ENCODE peak calls at places on chromosomes 12 and 14, in six cellular contexts. R is HepG2, U is GM12891, N is H1, Y is GM12878, W is K562. C is an unnamed sample.

GRCh38 chr12:85191-85666 is 18.7 kb downstream of the IQSEC3 start:
- DNase-seq in Y (no peak), U (no peak), N (no peak), W (no peak), R (no peak), C (no peak)

GRCh38 chr12:1093166-1093751 is 102.2 kb downstream of the ERC1 start:
- DNase-seq in U (peak), W (no peak), N (no peak), R (peak), Y (no peak), C (no peak)

GRCh38 chr12:52636189-52636588 is 15.8 kb downstream of the KRT2 start:
- DNase-seq in N (peak), W (no peak), U (no peak), R (no peak), Y (no peak), C (no peak)

GRCh38 chr12:88816201-88816600 is 235.9 kb upstream of the KITLG start:
- DNase-seq in N (no peak), R (no peak), Y (no peak), U (no peak), W (no peak), C (no peak)

GRCh38 chr12:2648406-2648805 is 146.4 kb upstream of the FKBP4 start:
- DNase-seq in R (no peak), N (no peak), W (no peak), Y (no peak), U (no peak), C (no peak)

GRCh38 chr12:123457980-123458779 is at the start of gene SNRNP35:
- DNase-seq in U (peak), W (peak), R (peak), Y (peak), N (peak), C (peak)

GRCh38 chr12:96131230-96131788 is 62.9 kb upstream of the ELK3 start:
- DNase-seq in Y (no peak), W (no peak), R (no peak), U (no peak), N (no peak), C (no peak)

GRCh38 chr12:38370311-38370710 is 53.7 kb downstream of the ALG10B start:
- DNase-seq in Y (no peak), N (no peak), R (no peak), U (no peak), W (no peak), C (no peak)

GRCh38 chr12:52121848-52122838 is 42.6 kb downstream of the SMIM41 start:
- DNase-seq in Y (no peak), N (peak), R (no peak), U (no peak), W (peak), C (peak)

GRCh38 chr12:69648476-69648875 is 37.8 kb upstream of the LRRC10 start:
- DNase-seq in R (peak), Y (no peak), U (no peak), N (no peak), W (no peak), C (no peak)

GRCh38 chr14:77554816-77555599 is 56.4 kb upstream of the ISM2 start:
- DNase-seq in N (no peak), W (no peak), U (no peak), Y (no peak), R (no peak), C (no peak)

GRCh38 chr14:89424241-89424640 is 7.2 kb upstream of the FOXN3 start:
- DNase-seq in Y (no peak), R (no peak), U (no peak), N (no peak), W (no peak), C (no peak)

GRCh38 chr14:33968722-33969121 is 17.8 kb upstream of the EGLN3 start:
- DNase-seq in N (no peak), R (no peak), Y (no peak), U (no peak), W (no peak), C (no peak)

GRCh38 chr12:3976351-3976938 is 103.2 kb upstream of the PARP11 start:
- DNase-seq in N (no peak), U (no peak), R (no peak), Y (no peak), W (no peak), C (no peak)

GRCh38 chr12:101696477-101697196 is 803 bp upstream of the CHPT1 start:
- DNase-seq in N (no peak), R (peak), U (peak), W (peak), Y (no peak), C (peak)

GRCh38 chr12:100668939-100669536 is 95.6 kb downstream of the GAS2L3 start:
- DNase-seq in N (peak), W (peak), U (peak), Y (no peak), R (peak), C (peak)

GRCh38 chr14:99616832-99617488 is 13.0 kb upstream of the CCDC85C start:
- DNase-seq in N (no peak), W (no peak), Y (no peak), R (no peak), U (no peak), C (no peak)

GRCh38 chr12:30739020-30739419 is 15.7 kb downstream of the CAPRIN2 start:
- DNase-seq in Y (no peak), R (no peak), N (no peak), U (no peak), W (no peak), C (no peak)

GRCh38 chr12:30730011-30730410 is 24.7 kb downstream of the CAPRIN2 start:
- DNase-seq in R (no peak), N (no peak), W (no peak), Y (no peak), U (no peak), C (no peak)

GRCh38 chr12:30729547-30729946 is 25.2 kb downstream of the CAPRIN2 start:
- DNase-seq in U (no peak), Y (no peak), R (peak), N (no peak), W (no peak), C (no peak)

DNA sequence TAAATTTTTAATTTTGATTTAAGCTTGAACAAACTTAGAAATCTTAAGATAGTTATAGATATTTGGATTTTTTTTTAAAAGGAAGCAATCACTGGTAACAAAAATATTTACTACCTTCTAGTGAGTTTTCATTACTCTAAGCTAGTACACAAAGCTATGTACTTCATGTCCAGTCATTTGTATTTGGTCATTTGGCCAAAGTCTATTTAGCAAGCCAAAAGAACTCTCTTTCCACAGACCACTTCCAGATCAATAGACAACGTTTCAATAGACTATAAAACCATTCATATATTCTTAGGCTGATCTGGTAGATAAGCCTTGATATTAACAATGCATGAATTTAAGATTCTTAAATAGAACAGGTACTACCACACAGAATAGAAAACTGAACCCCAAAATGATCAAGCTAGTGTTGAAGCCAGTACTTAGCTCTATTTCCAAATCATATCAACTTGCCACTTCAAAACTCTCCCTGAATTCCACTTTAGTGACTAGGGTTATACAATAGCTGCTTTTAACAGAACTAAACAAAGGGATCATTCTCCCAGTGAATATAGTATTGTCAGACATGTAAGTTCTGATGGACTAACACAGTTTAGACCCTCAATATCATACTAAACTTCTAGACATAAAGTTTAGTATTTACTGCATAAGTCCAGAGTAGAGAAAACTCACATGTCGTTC is 21.7 kb downstream of the CAPRIN2 start:
- DNase-seq in U (no peak), R (peak), N (no peak), Y (no peak), W (no peak), C (no peak)
- TF ChIP-seq POLR2A in U (no peak), R (no peak), N (no peak), Y (no peak), W (no peak), C (no peak)

DNA sequence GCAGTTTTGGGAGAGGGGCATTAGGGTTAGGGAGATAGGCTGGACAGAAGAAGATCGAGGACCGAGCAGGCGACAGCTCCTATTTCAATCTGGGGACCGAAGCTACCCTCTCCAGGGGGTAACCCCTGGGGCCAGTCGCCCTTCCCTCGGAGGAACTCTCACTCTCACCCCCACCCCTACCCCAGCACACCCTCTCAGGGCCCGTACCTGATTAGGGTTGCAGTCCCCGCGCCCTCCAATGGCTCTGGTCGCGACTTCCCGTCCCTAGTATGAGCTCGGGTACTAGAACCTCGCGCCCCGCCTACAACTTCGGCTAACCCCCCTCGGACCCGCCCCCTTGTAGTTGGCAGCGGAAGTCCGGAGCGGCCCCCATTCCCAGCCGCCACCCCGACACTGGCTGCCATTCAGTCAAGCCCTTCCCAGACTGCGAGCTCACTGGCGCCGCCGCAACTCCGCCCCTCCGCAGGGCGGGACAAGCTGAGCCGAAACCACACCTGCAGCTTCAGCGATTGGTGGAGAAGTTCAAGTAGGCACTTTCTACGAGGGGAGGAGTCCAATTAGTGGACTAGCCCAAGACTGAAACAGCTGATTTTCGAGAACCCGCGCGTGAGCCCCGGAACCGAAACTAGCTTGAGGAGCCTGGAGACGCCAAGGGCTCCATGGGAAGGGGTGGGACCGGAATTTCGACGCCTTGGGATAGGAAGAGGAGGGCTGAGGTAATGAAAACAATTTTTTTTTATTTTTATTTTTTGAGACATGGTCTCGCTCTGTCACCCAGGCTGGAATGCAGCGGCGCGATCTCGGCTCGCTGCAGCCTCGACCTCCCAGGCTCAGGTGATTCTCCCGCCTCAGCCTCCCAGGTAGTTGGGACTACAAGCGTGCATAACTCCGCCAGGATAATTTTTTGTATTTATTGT is at the start of gene STAT2:
- DNase-seq in U (peak), N (peak), R (peak), W (peak), Y (peak), C (peak)
- TF ChIP-seq POLR2AphosphoS5 in U (peak), N (peak), R (peak), W (peak), Y (peak), C (peak)

DNA sequence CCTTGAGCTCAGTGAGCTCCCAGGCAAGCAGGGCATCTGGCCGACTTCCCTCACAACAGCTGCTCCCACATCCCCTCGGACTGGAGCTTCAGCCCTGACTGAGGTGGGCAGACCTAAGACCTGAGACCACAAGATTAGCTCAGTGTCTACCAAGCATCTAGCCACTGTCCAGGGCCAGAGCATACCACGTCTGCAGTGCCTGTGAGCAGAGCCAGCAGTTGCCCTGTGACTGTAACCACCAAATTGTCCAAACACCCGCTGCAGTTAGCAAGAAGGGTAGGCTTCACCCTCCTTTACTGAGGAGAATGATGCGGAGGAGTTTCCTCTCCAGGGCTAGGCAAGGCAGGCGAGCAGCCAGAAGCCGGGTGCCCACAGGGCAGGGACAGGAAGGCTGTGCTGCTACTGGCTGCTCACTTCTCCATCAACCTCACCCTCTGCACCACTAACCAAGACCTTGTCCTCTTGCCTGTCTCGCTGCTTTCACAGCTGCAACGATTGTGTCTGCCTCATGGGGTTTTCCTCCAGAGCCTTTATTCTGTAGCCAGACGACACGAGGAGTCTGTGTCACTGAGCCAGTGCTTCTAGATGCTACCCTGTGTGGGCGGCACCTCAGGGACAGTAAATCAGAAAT is 53.9 kb downstream of the ANAPC7 start:
- DNase-seq in U (no peak), R (no peak), Y (no peak), W (no peak), N (no peak), C (no peak)
- TF ChIP-seq TAF1 in U (no peak), R (no peak), Y (no peak), W (no peak), N (no peak), C (no peak)

DNA sequence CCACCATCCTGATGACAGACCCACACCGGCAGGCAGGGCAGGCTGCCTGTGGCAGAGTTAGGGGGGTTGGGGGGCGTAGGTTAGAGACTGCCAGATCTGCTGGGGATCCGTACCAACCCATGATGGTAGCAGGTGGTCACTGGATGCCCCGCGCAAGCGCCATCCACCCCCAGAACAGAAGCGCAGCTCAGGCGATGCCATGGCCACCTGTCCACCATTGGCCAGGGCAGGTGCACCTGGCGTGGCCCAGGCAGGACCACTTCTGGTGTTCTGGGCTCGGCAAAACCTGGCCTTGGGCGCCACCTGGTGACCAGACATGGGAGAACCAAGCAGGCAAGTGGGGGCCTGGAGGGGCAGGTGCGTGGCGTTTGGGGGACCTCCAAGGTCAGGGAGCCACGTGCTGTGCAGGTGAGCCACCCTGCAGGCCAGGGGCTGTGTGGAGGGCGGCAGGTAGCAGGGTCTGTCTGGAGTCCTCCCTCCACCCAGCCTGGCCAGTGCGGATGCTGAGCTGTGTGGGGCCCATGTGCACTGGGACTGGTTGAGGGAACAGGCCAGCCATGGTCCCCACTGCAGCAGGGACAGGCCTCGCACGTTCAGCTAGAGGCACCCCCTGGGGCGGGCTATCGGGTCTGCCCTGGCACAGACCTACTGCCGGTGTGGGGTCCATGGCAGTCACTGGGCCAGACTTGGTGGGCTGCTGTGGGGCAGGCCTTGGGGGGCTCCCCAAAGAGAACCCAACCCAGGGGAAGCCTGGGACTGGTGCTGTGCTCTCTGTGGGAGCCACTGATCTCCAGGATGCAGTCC is 15.6 kb downstream of the BAG5 start:
- DNase-seq in U (peak), W (peak), R (peak), N (peak), Y (no peak), C (peak)
- TF ChIP-seq POLR2A in U (no peak), W (no peak), R (no peak), N (no peak), Y (no peak), C (no peak)

DNA sequence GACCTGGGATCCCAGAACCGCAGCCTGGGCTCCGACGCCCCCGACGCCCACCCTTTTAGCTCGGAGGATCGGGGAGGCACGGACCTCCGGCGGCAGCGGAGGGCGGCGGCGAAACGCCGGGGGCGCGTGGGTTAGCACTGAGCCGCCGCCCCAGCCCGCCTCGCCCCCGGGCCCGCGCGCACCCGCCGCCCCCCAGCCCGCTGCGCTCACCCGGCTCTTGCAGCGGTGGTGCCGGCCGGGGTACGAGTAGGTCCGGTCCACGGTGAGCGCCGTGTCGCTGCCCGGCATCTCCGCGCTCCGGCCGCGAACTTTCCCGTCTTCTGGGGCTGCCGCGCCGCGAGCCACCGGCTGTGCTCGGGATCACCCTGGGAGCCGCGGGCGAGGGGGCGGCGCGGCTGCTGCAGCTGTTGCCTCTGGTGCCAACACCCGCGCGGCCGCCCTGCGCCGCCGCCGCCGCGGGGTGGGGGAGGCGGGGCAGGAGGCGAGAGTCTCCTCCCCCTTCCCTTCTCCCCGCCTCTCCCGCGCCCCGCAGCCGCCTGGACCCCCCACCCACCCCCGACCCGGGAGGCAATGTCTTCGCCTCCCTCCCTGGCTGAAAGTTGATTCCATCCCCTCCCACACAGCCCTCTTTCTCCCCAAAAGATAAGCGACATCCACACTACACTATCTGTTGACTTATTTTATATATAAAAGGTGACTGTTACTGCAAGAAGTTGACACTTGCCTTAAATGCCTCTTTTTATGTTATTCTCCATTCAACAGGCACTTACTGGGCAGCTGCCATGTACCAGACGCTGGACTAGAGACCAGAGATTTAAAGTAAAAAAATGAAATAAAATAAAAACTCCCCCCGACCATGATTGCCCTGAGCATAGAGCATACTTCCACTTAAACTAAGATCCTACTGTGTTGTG is at the start of gene TMCC3:
- DNase-seq in R (no peak), Y (no peak), U (peak), N (peak), W (no peak), C (peak)
- TF ChIP-seq POLR2AphosphoS5 in R (no peak), Y (no peak), U (no peak), N (no peak), W (no peak), C (no peak)

C was measured in GM12892.